ENCODE peak calls at places on chromosomes 5 and 9, in ten cellular contexts. F, V, X, L, I, Z, O, W, N and E are unnamed samples.

GRCh38 chr5:66138572-66139116 is 5.5 kb upstream of the SREK1 start:
- DNase-seq in F (no peak), V (no peak), X (no peak), L (no peak), I (no peak), Z (no peak), O (no peak), W (peak; percentile 32), N (no peak), E (no peak)

GRCh38 chr5:79853676-79854418 is 137.2 kb downstream of the MTX3 start:
- DNase-seq in F (no peak), V (peak; percentile 57), X (no peak), L (no peak), I (peak; percentile 85), Z (no peak), O (no peak), W (peak; percentile 90), N (no peak), E (no peak)

GRCh38 chr9:125409637-125410521 is 148.3 kb downstream of the GAPVD1 start:
- DNase-seq in F (no peak), V (peak; percentile 2), X (peak; percentile 62), L (peak; percentile 38), I (peak; percentile 43), Z (no peak), O (no peak), W (peak; percentile 18), N (peak; percentile 69), E (no peak)

GRCh38 chr5:83095973-83096539 is 18.7 kb downstream of the XRCC4 start:
- DNase-seq in F (no peak), V (peak; percentile 88), X (no peak), L (no peak), I (peak; percentile 84), Z (no peak), O (no peak), W (peak; percentile 90), N (no peak), E (no peak)

GRCh38 chr5:179774442-179774841 is 19.3 kb upstream of the LTC4S start:
- DNase-seq in F (no peak), V (no peak), X (no peak), L (no peak), I (no peak), Z (no peak), O (no peak), W (no peak), N (no peak), E (no peak)

GRCh38 chr9:119955276-119955675 is 586.0 kb upstream of the BRINP1 start:
- DNase-seq in F (no peak), V (no peak), X (no peak), L (no peak), I (no peak), Z (no peak), O (no peak), W (no peak), N (no peak), E (no peak)

GRCh38 chr5:173789031-173789920 is 98.9 kb upstream of the CPEB4 start:
- DNase-seq in F (no peak), V (peak; percentile 89), X (no peak), L (peak; percentile 69), I (peak; percentile 75), Z (no peak), O (no peak), W (peak; percentile 64), N (no peak), E (no peak)

GRCh38 chr9:111873901-111874300 is 22.7 kb upstream of the UGCG start:
- DNase-seq in F (no peak), V (no peak), X (no peak), L (no peak), I (no peak), Z (no peak), O (no peak), W (peak; percentile 80), N (no peak), E (no peak)

GRCh38 chr9:35907732-35908483 is 1.4 kb upstream of the SPAAR start:
- DNase-seq in F (peak; percentile 80), V (peak; percentile 96), X (peak; percentile 77), L (peak; percentile 76), I (peak; percentile 91), Z (no peak), O (no peak), W (peak; percentile 87), N (no peak), E (no peak)

GRCh38 chr9:90326219-90326618 is 316.4 kb downstream of the DIRAS2 start:
- DNase-seq in F (no peak), V (peak; percentile 85), X (no peak), L (no peak), I (no peak), Z (no peak), O (no peak), W (peak; percentile 15), N (no peak), E (no peak)

GRCh38 chr9:77887660-77888059 is 144.0 kb downstream of the GNAQ start:
- DNase-seq in F (no peak), V (no peak), X (no peak), L (no peak), I (no peak), Z (no peak), O (no peak), W (peak; percentile 60), N (no peak), E (no peak)